ENCODE peak calls at places on chromosomes 3 and 15, in five cellular contexts. G is A673, V is lower lobe of right lung, E is GM12865, S is heart left ventricle. T is an unnamed sample.

GRCh38 chr3:69719292-69719691 is 20.0 kb upstream of the MITF start:
- DNase-seq in V (no peak), S (no peak), E (no peak), G (no peak), T (no peak)

GRCh38 chr3:152574461-152575079 is 260.4 kb upstream of the P2RY1 start:
- DNase-seq in S (peak; percentile 78), E (peak; percentile 68), G (peak; percentile 76), V (no peak), T (no peak)

GRCh38 chr3:169478566-169479313 is 184.8 kb downstream of the MECOM start:
- DNase-seq in E (no peak), S (no peak), V (no peak), G (no peak), T (no peak)

GRCh38 chr15:38563723-38564519 is 693 bp downstream of the RASGRP1 start:
- DNase-seq in S (peak; percentile 67), G (peak; percentile 48), V (peak; percentile 83), E (peak; percentile 90), T (no peak)

GRCh38 chr3:16550305-16550675 is 36.8 kb upstream of the RFTN1 start:
- DNase-seq in V (no peak), S (no peak), E (no peak), G (no peak), T (no peak)

GRCh38 chr15:78638658-78639314 is 2.2 kb downstream of the CHRNB4 start:
- DNase-seq in V (no peak), G (peak; percentile 68), S (peak; percentile 48), E (peak; percentile 54), T (no peak)

GRCh38 chr15:68258684-68259083 is 18.9 kb upstream of the FEM1B start:
- DNase-seq in E (no peak), V (no peak), G (no peak), S (no peak), T (no peak)

GRCh38 chr3:88318067-88318466 is 168.3 kb downstream of the C3orf38 start:
- DNase-seq in E (no peak), S (no peak), G (no peak), V (no peak), T (no peak)

GRCh38 chr3:133269393-133269792 is 130.5 kb upstream of the BFSP2 start:
- DNase-seq in E (no peak), V (no peak), S (no peak), G (no peak), T (no peak)

GRCh38 chr3:42486814-42487569 is 15.5 kb upstream of the VIPR1 start:
- DNase-seq in S (no peak), V (no peak), E (no peak), G (no peak), T (peak; percentile 3)

GRCh38 chr3:190522621-190523222 is 8.8 kb downstream of the IL1RAP start:
- DNase-seq in G (peak; percentile 79), E (no peak), S (no peak), V (no peak), T (no peak)

GRCh38 chr3:31247850-31248618 is 284.7 kb upstream of the STT3B start:
- DNase-seq in V (no peak), E (peak; percentile 84), S (no peak), G (no peak), T (no peak)

GRCh38 chr15:39845582-39845981 is 62.9 kb upstream of the FSIP1 start:
- DNase-seq in V (no peak), S (no peak), G (no peak), E (peak; percentile 58), T (no peak)

GRCh38 chr3:33114622-33115023 is 809 bp downstream of the CRTAP start:
- DNase-seq in S (no peak), V (no peak), G (no peak), E (no peak), T (no peak)

GRCh38 chr3:33115024-33115768 is 1.4 kb downstream of the CRTAP start:
- DNase-seq in G (peak; percentile 69), E (peak; percentile 24), S (peak; percentile 77), V (peak; percentile 77), T (no peak)

GRCh38 chr3:33117461-33117860 is 3.6 kb downstream of the CRTAP start:
- DNase-seq in S (no peak), V (no peak), E (no peak), G (no peak), T (no peak)

GRCh38 chr3:33113772-33114621 is at the start of gene CRTAP:
- DNase-seq in S (peak; percentile 98), E (peak; percentile 97), V (peak; percentile 98), G (peak; percentile 96), T (peak; percentile 82)

DNA sequence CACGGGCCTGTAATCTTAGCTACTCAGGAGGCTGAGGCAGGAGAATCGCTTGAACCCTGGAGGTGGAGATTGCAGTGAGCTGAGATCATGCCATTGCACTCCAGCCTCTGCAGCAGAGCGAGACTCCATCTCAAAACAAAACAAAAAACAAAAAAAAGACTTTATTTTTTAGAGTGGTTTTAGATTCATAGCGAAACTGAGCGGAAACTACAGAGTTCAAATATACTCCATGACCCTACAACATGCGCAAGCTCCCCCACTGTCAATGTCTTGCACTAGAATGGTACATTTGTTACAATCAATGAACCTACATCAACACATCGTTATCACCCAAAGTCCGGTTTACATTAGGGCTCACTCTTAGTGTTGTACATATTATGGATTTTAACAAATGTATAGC is 2.2 kb upstream of the CRTAP start:
- DNase-seq in S (no peak), V (no peak), E (peak; percentile 78), G (no peak), T (no peak)
- TF ChIP-seq CTCF in S (no peak), V (no peak), E (no peak), G (no peak), T (no peak)

DNA sequence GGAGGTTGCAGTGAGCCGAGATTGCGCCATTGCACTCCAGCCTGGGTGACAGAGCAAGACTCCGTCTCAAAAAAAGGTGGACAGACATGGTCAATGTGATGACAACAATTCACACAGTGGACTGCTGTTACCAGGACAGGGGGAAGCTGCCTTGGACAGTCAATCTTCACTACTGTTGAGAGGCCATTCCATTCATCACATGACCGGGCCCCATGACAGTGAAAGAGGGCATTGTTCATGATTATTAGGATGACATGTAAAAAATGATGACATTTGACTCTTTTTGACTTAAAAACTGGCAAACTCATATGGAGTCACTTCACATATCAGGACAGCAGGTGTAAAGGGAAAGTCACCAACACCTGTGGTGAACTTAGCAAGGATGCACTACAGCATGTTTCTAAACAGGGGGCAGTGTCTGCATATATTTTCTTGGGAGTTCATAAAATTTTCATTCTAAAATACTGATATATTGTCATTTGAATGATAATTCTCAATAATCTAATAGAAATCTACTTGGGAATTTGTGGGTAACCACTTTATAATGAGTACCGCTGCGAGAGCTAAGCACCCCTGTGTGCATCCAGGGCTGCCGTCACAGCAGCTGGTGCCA is 34.2 kb upstream of the LDHAL6B start:
- DNase-seq in S (no peak), G (no peak), V (no peak), E (no peak), T (no peak)
- H3K4me3 ChIP-seq in S (no peak overlapping the region), G (no peak overlapping the region), V (no peak overlapping the region), E (no peak overlapping the region), T (no peak overlapping the region)

GRCh38 chr3:160924776-160925175 is 168.7 kb downstream of the PPM1L start:
- DNase-seq in E (no peak), S (no peak), V (no peak), G (no peak), T (no peak)

GRCh38 chr3:160927620-160928019 is 171.6 kb downstream of the PPM1L start:
- DNase-seq in G (no peak), V (no peak), S (no peak), E (peak; percentile 31), T (no peak)

GRCh38 chr3:160931474-160931873 is 173.7 kb downstream of the B3GALNT1 start:
- DNase-seq in E (no peak), G (no peak), V (no peak), S (no peak), T (no peak)

GRCh38 chr3:160929595-160929994 is 173.6 kb downstream of the PPM1L start:
- DNase-seq in E (no peak), G (no peak), S (peak; percentile 69), V (no peak), T (no peak)

DNA sequence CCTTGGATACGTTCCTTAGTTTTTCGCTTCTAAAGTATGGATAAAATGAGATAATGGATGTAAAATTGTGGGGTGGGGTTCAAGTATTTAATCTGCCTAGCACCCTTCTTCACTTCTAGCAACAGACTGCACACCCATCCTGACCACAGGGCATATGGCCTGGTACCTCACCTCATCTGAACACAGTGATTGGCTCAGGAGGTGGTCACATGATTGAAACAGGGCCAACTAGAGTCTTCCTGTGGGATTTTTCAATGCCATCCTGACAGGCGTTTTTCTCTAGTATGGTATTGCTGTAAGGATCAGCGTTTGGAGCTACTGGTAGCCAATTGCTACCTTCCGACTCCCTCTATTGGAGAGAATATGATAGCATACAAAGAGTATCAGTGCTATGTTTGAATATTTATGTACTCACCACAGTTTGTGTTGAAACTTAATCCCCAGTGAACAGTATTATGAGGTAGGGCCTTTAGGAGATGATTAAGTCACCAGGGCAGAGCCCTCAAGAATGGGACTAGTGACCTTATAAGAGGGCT is 172.2 kb downstream of the PPM1L start:
- DNase-seq in S (no peak), V (no peak), E (peak; percentile 5), G (peak; percentile 50), T (no peak)
- TF ChIP-seq CTCF in S (no peak), V (no peak), E (peak; percentile 7), G (peak; percentile 40), T (no peak)

GRCh38 chr15:55916666-55917409 is 76.6 kb downstream of the NEDD4 start:
- DNase-seq in G (peak; percentile 35), V (no peak), S (no peak), E (no peak), T (no peak)
- H3K4me3 ChIP-seq in G (no peak overlapping the region), V (no peak overlapping the region), S (peak overlapping the region; percentile 25), E (no peak overlapping the region), T (no peak overlapping the region)

DNA sequence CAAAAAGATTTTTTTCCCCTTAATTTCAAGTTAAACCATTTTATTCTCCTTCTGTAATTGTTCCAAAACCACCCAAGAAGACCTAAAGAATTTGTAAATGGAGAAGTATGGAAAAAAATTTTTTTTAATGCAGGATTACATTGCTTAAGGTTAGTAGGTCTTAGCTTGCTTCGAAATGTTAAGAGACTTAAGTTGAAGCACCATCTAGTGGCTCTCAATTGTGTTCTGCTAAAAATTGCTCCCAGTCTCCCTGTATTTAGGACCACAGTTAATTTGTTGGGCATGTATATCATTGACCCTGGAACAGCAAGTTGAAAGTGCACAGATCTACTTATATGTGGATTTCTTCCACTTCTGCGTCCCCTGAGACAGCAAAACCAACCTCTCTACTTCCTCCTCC is 32.4 kb downstream of the CD200R1L start:
- DNase-seq in E (peak; percentile 24), G (peak; percentile 33), V (no peak), S (no peak), T (no peak)
- TF ChIP-seq CTCF in E (peak; percentile 9), G (peak; percentile 48), V (peak; percentile 32), S (peak; percentile 13), T (peak; percentile 33)

GRCh38 chr3:155161630-155162292 is 81.6 kb downstream of the MME start:
- DNase-seq in S (no peak), E (no peak), G (no peak), V (no peak), T (no peak)

GRCh38 chr3:155153242-155154186 is 73.4 kb downstream of the MME start:
- DNase-seq in G (no peak), V (no peak), E (no peak), S (no peak), T (no peak)

GRCh38 chr3:155154255-155154654 is 74.1 kb downstream of the MME start:
- DNase-seq in E (no peak), S (no peak), V (no peak), G (no peak), T (no peak)

GRCh38 chr3:155158361-155159037 is 78.4 kb downstream of the MME start:
- DNase-seq in E (no peak), V (no peak), S (no peak), G (no peak), T (no peak)
- H3K4me3 ChIP-seq in E (no peak overlapping the region), V (no peak overlapping the region), S (no peak overlapping the region), G (no peak overlapping the region), T (no peak overlapping the region)

GRCh38 chr15:101540480-101541239 is 51.2 kb upstream of the PCSK6 start:
- DNase-seq in V (no peak), E (no peak), G (no peak), S (peak; percentile 50), T (no peak)
- TF ChIP-seq CTCF in V (no peak), E (no peak), G (no peak), S (peak; percentile 16), T (no peak)

T was measured in GM12864.